ENCODE peak calls at places on chromosomes 3 and 15, in nine cellular contexts. B, P, N, C, I, Q, M, U and D are unnamed samples.

GRCh38 chr3:31116651-31117050 is 222.2 kb upstream of the GADL1 start:
- DNase-seq in P (no peak), I (peak; percentile 34), N (no peak), C (peak; percentile 67), M (no peak), U (no peak), B (no peak), Q (no peak), D (peak; percentile 53)

GRCh38 chr3:133887951-133888703 is 7.6 kb downstream of the RAB6B start:
- DNase-seq in N (no peak), I (no peak), B (no peak), C (no peak), U (no peak), Q (no peak), M (no peak), P (no peak), D (no peak)

GRCh38 chr15:75237316-75237982 is 20.7 kb upstream of the GOLGA6C start:
- DNase-seq in Q (no peak), B (no peak), N (no peak), M (no peak), P (no peak), C (no peak), I (no peak), U (no peak), D (no peak)

GRCh38 chr15:101554115-101554915 is 64.8 kb upstream of the PCSK6 start:
- DNase-seq in Q (no peak), N (no peak), U (no peak), I (no peak), P (no peak), M (no peak), B (no peak), C (no peak), D (no peak)

GRCh38 chr15:80662756-80663553 is 32.2 kb upstream of the ABHD17C start:
- DNase-seq in I (no peak), C (no peak), U (no peak), P (peak; percentile 98), M (no peak), N (peak; percentile 22), B (no peak), Q (no peak), D (no peak)

GRCh38 chr15:101813803-101814534 is 2.0 kb downstream of the OR4F15 start:
- DNase-seq in I (no peak), C (peak; percentile 46), B (peak; percentile 14), U (peak; percentile 25), Q (no peak), N (no peak), P (peak; percentile 16), M (no peak), D (peak; percentile 85)

GRCh38 chr3:51957520-51958205 is 2.5 kb downstream of the GPR62 start:
- DNase-seq in M (no peak), B (no peak), I (no peak), C (no peak), Q (no peak), N (no peak), P (no peak), U (no peak), D (no peak)

GRCh38 chr3:128051459-128051836 is 789 bp upstream of the SEC61A1 start:
- DNase-seq in C (peak; percentile 26), N (no peak), U (no peak), B (no peak), P (no peak), Q (no peak), I (no peak), M (no peak), D (no peak)

GRCh38 chr3:46449755-46450552 is 14.8 kb downstream of the LTF start:
- DNase-seq in M (no peak), U (peak; percentile 6), N (no peak), I (no peak), C (no peak), B (no peak), Q (no peak), P (peak; percentile 19), D (peak; percentile 9)

GRCh38 chr3:159844383-159844730 is 144.3 kb upstream of the IL12A start:
- DNase-seq in U (no peak), I (peak; percentile 45), B (no peak), N (no peak), P (no peak), M (no peak), Q (no peak), C (peak; percentile 76), D (no peak)

GRCh38 chr3:159839561-159840379 is 148.9 kb upstream of the IL12A start:
- DNase-seq in N (no peak), Q (no peak), C (peak; percentile 44), B (no peak), U (no peak), M (peak; percentile 32), I (no peak), P (peak; percentile 29), D (no peak)

GRCh38 chr3:159838936-159839335 is 149.7 kb upstream of the IL12A start:
- DNase-seq in Q (no peak), B (no peak), C (no peak), U (no peak), M (no peak), P (no peak), I (no peak), N (no peak), D (no peak)

GRCh38 chr3:159840900-159841299 is 147.7 kb upstream of the IL12A start:
- DNase-seq in P (peak; percentile 88), U (peak; percentile 64), M (no peak), I (peak; percentile 42), C (no peak), Q (no peak), B (no peak), N (no peak), D (peak; percentile 26)

GRCh38 chr3:159841766-159842165 is 146.9 kb upstream of the IL12A start:
- DNase-seq in C (no peak), B (no peak), P (no peak), N (no peak), I (no peak), U (no peak), M (no peak), Q (no peak), D (no peak)
- H3K4me3 ChIP-seq in C (no peak overlapping the region), B (no peak overlapping the region), P (no peak overlapping the region), N (no peak overlapping the region), I (no peak overlapping the region), U (no peak overlapping the region), M (peak overlapping the region; percentile 59), Q (no peak overlapping the region), D (no peak overlapping the region)

DNA sequence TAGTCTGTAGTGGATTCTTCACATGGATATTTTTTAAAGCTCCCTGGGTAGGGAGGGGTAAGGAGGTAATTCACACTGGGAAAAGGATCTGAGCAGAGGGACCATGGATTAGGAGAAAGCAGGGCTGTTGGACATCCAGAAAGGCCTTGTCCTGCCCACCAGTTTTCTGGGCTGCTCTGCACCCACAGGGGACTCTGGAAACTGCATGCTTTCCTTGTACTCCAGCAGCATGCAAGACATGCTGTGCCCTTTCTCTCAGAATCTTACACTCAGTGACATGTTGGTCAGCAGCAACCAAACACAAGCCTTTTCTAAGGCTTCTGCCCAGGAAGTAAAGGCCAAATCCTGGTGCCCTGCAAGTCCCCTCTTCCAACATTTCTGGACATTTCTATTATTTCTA is 2.5 kb upstream of the FBN1 start:
- DNase-seq in N (no peak), P (no peak), U (peak; percentile 30), B (no peak), M (no peak), C (no peak), Q (no peak), I (peak; percentile 74), D (peak; percentile 70)
- TF ChIP-seq CTCF in N (no peak), P (no peak), U (no peak), B (peak; percentile 51), M (no peak), C (peak; percentile 40), Q (peak; percentile 28), I (peak; percentile 27), D (peak; percentile 62)

DNA sequence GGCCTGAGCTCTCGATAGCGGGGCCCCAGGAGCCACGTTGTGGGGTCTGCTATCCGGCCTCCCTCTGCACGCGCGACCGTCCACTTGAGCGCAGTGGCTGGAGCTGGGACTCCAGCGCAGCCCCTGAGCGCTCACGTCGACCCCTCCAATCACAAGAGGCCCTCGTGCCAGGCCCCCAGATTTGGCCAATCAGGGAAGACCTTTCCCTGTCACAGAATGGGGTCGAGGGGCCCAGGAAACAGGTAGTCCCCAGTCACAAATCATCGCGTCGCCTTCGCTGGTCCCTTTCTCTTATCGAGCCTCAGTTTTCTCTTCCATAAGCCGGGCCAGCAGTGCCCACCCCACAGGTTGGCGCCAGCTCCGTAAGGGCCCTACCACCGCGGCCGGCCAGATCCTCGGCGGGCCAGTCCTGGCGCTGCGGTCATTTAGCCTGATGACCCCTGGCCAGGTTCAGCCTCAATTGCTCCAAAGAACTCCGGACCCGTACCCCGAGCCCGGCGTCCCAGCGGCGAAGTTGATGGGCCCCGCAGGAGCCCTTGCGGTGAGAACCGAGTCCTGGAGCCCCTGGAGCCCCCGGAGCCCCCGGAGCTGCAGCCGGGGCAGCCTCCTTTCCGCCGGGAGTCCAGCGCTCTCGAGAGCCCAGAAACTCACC is 435 bp downstream of the ALDH1L1 start:
- DNase-seq in Q (no peak), P (peak; percentile 22), B (no peak), M (peak; percentile 74), C (no peak), U (no peak), N (peak; percentile 26), I (peak; percentile 63), D (no peak)
- H3K4me3 ChIP-seq in Q (peak overlapping the region; percentile 25), P (peak overlapping the region; percentile 53), B (peak overlapping the region; percentile 50), M (peak overlapping the region; percentile 81), C (peak overlapping the region; percentile 48), U (peak overlapping the region; percentile 48), N (peak overlapping the region; percentile 52), I (peak overlapping the region; percentile 42), D (no peak overlapping the region)

GRCh38 chr3:79410617-79411016 is 357.2 kb downstream of the ROBO1 start:
- DNase-seq in N (no peak), C (no peak), P (no peak), B (no peak), I (no peak), M (no peak), U (no peak), Q (no peak), D (no peak)

GRCh38 chr3:79405183-79405582 is 362.6 kb downstream of the ROBO1 start:
- DNase-seq in Q (no peak), N (no peak), M (no peak), B (no peak), I (no peak), U (no peak), C (no peak), P (no peak), D (no peak)

GRCh38 chr3:79410136-79410535 is 357.7 kb downstream of the ROBO1 start:
- DNase-seq in U (no peak), C (no peak), B (no peak), Q (no peak), P (no peak), I (no peak), M (no peak), N (no peak), D (no peak)

DNA sequence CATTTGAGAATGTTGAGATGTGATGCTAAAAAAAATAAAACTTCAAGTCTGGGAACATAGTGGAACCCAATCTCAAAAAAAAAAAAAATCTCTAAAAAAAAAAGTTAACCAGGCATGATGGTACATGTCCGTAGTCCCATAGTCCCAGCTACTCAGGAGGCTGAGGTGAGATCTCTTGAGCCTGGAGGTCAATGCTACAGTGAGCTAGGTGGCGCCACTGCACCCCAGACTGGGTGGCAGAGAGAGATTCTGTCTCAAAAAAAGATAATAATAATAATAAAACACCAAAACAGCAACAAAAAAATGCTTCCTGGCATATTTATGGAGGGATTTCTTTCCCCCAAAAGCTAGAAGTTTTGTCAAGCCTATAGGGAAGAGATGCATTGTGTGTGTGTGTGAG is 361.6 kb downstream of the ROBO1 start:
- DNase-seq in C (no peak), Q (no peak), P (peak; percentile 19), N (no peak), B (no peak), M (no peak), U (no peak), I (no peak), D (no peak)
- TF ChIP-seq CTCF in C (no peak), Q (peak; percentile 43), P (peak; percentile 49), N (no peak), B (no peak), M (no peak), U (no peak), I (peak; percentile 25), D (peak; percentile 8)

GRCh38 chr3:193240436-193240849 is 579 bp upstream of the PLAAT1 start:
- DNase-seq in N (no peak), M (no peak), I (no peak), C (peak; percentile 37), U (peak; percentile 3), P (no peak), Q (no peak), B (no peak), D (no peak)
- H3K4me3 ChIP-seq in N (peak overlapping the region; percentile 39), M (peak overlapping the region; percentile 66), I (peak overlapping the region; percentile 33), C (peak overlapping the region; percentile 74), U (peak overlapping the region; percentile 59), P (peak overlapping the region; percentile 51), Q (peak overlapping the region; percentile 27), B (peak overlapping the region; percentile 49), D (peak overlapping the region; percentile 34)